ENCODE peak calls at places on chromosomes 12 and 14, in five cellular contexts. Z, B, R, V and T are unnamed samples.

GRCh38 chr14:51006781-51007211 is 62.5 kb upstream of the PYGL start:
- DNase-seq in V (no peak), B (peak; percentile 34), R (peak; percentile 46), Z (no peak), T (peak; percentile 33)

GRCh38 chr14:75426332-75427125 is 1.3 kb upstream of the JDP2 start:
- DNase-seq in V (no peak), R (no peak), B (no peak), Z (no peak), T (no peak)

GRCh38 chr12:122977153-122977552 is 2.1 kb downstream of the OGFOD2 start:
- DNase-seq in Z (no peak), B (no peak), R (no peak), V (no peak), T (no peak)

GRCh38 chr12:57839996-57840395 is 6.5 kb downstream of the CTDSP2 start:
- DNase-seq in Z (no peak), B (no peak), R (no peak), V (no peak), T (no peak)

GRCh38 chr14:61765225-61765943 is 3.2 kb downstream of the SNAPC1 start:
- DNase-seq in B (no peak), V (no peak), R (no peak), Z (no peak), T (no peak)

GRCh38 chr12:59407799-59408198 is 188.0 kb upstream of the SLC16A7 start:
- DNase-seq in V (no peak), R (no peak), Z (no peak), B (no peak), T (no peak)

GRCh38 chr14:100608064-100608463 is 20.8 kb upstream of the BEGAIN start:
- DNase-seq in Z (no peak), R (no peak), V (no peak), B (no peak), T (no peak)

GRCh38 chr12:67509987-67510386 is 138.6 kb upstream of the DYRK2 start:
- DNase-seq in V (no peak), Z (no peak), R (no peak), B (no peak), T (no peak)

DNA sequence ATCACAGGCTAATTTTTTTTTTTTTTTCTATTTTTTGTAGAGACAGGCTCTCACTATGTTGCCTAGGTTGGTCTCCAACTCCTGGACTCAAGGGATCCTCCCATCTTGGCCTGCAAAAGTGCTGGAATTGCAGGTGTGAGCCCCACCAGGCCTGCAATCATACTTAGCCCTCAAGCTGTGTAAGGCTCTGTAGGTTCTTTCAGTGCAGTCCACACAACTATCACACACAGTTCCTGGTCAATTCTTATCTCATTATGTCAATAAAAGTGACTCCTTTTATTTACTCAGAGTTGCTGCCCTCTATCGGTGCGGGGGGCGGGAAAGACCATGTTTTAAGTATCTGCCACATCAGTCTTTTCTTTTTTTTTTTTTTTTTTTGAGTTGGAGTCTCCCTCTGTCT is 29.0 kb downstream of the SLC2A3 start:
- DNase-seq in R (peak; percentile 63), V (no peak), B (no peak), Z (no peak), T (no peak)
- TF ChIP-seq CTCF in R (peak; percentile 48), V (no peak), B (no peak), Z (no peak), T (no peak)

GRCh38 chr14:88129306-88130056 is 124.5 kb downstream of the GPR65 start:
- DNase-seq in B (peak; percentile 32), V (no peak), R (no peak), Z (no peak), T (peak; percentile 8)
- TF ChIP-seq CTCF in B (no peak), V (no peak), R (peak; percentile 14), Z (no peak), T (no peak)

DNA sequence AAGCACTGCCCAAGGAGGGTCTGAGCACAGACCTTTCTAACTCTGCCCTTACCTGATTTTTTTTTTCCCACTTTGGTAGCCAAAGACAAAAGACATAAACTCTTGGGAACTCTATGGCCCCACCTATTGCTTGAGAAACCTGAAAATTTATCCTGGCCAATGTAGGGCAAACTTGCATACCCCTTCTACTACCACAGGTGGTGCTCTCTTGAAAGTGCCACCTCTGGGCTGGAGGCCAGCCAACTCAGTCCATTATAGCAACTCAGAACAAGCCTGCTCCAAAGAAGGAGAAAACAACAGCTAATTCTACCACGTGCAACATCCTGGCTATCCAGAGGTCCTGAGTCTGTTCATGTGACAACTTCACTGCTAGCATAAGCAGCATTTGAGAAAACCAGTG is 55.7 kb upstream of the ABCD2 start:
- DNase-seq in R (no peak), B (no peak), V (no peak), Z (no peak), T (no peak)
- TF ChIP-seq CTCF in R (no peak), B (no peak), V (no peak), Z (no peak), T (no peak)

GRCh38 chr12:12353807-12354206 is 3.1 kb upstream of the BORCS5 start:
- DNase-seq in V (no peak), R (no peak), Z (no peak), B (no peak), T (no peak)

GRCh38 chr12:12358528-12358927 is 1.6 kb downstream of the BORCS5 start:
- DNase-seq in B (no peak), Z (no peak), V (no peak), R (no peak), T (no peak)

GRCh38 chr12:12356467-12356885 is 402 bp upstream of the BORCS5 start:
- DNase-seq in Z (no peak), V (no peak), R (no peak), B (no peak), T (no peak)

GRCh38 chr12:12357697-12358476 is 1.0 kb downstream of the BORCS5 start:
- DNase-seq in B (no peak), Z (no peak), R (no peak), V (no peak), T (no peak)

GRCh38 chr12:12356886-12357696 is at the start of gene BORCS5:
- DNase-seq in R (peak; percentile 98), V (peak; percentile 89), Z (peak; percentile 98), B (peak; percentile 98), T (peak; percentile 84)
- TF ChIP-seq CTCF in R (peak; percentile 19), V (no peak), Z (peak; percentile 30), B (peak; percentile 0), T (peak; percentile 11)

DNA sequence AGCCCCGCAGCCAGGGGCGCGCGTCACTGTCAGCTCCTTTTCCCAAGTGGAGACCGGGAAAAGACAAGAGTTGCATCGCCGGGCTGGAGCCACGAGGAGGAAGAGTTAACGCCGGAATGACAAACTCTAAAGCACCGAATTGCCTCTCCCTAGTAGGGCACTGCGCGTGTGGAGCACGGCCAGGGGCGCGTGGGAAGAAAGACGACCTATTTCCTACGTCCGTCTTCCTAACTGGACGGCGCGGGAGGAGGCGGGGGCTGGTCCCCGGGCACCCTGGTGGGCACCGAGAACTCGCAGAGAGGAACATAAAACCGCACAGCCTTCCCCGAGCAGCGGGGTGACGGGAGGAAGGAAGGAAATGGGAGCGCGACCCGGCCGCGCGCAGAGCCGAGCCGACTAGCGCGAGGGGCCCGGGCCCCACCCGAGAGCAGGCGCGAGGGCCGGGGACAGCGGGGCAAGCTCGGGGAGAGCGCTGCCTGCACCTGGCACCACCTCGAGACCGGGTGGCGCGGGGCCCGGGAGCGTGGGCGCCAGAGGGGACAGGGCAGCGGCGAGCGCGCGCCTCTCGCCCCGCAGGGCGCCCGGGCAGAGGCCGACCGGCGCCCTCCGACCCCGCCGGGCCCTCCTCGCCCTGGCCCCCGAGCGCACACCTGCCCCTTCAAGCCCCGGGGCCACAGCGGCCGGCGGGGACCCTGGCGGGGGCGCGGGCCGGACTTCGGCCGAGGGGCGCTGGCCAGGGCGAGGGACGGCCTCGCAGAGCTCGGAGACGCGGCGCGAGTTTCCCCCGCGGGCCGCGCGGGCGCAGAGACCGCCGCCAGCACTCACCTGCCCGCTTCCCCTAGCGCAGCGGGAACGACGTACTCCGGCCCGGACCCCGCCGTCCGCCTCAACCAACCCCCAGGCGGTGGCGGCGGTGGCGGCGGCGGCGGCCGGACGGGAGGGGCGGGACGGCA is 480 bp downstream of the SETD3 start:
- DNase-seq in B (peak; percentile 68), Z (peak; percentile 12), V (peak; percentile 51), R (peak; percentile 72), T (peak; percentile 26)
- TF ChIP-seq CTCF in B (no peak), Z (no peak), V (no peak), R (no peak), T (no peak)

GRCh38 chr14:52399886-52400599 is 85.9 kb downstream of the PTGER2 start:
- DNase-seq in B (no peak), V (no peak), Z (no peak), R (no peak), T (no peak)
- TF ChIP-seq CTCF in B (no peak), V (no peak), Z (no peak), R (no peak), T (no peak)

DNA sequence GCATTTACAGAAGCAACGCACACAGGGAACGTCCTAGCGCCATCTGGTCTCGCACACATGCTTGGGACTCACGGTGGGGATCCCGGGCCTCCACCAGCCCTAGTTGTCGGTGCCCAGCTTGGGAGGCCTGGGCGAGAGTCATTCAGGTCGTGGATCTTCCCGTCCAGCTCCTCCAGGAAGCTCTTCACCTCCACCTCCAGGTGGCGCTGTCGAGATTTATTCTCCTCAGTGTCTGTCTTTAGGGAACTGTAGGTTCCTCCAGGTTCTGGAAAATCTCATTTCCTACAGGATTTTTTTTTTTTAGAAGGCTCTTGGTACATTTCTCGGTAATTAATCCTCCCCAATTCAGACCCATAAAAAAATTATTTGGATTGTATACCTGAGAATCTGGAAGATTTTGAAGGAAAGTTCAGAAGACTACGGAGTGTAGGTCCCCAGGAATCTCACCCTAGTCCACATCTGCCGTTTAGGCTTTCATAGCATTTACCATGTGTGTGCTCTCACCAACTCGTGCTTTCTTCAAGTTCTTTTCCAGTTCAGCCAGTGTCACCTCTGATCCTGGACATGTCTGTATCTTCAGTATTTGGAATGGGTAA is 910.0 kb downstream of the TMEM121 start:
- DNase-seq in R (peak; percentile 60), V (no peak), Z (peak; percentile 67), B (peak; percentile 54), T (no peak)
- TF ChIP-seq CTCF in R (peak; percentile 33), V (peak; percentile 49), Z (peak; percentile 74), B (no peak), T (no peak)